ENCODE peak calls at places on chromosomes 1 and 21, in eight cellular contexts. W is iPS DF 6.9; B is cardiac fibroblast; M is mammary epithelial cell; H is germinal center; Q is stimulated activated CD4-positive, alpha-beta T cell treated with anti-CD3 and anti-CD28 coated beads, Interleukin-1b, Interleukin-23, amount 100 ng/mL, for 24 hours; G is aorta; X is NCI-H1105. F is an unnamed sample.
A peak's percentile ranks its signal among the peaks of the same experiment; 100 is the strongest.

GRCh38 chr1:235019456-235019855 is 109.2 kb downstream of the TOMM20 start:
- DNase-seq in W (no peak), B (no peak), M (peak; percentile 68), H (no peak), Q (no peak), G (no peak), X (no peak), F (no peak)

GRCh38 chr1:246632584-246633168 is 66.4 kb downstream of the CNST start:
- DNase-seq in W (no peak), B (peak; percentile 76), M (peak; percentile 19), H (no peak), Q (no peak), G (no peak), X (no peak), F (no peak)

GRCh38 chr1:88680446-88680845 is 3.6 kb upstream of the PKN2 start:
- DNase-seq in W (no peak), B (no peak), M (no peak), H (no peak), Q (no peak), G (no peak), X (no peak), F (no peak)

GRCh38 chr1:220157738-220158137 is 63.8 kb downstream of the IARS2 start:
- DNase-seq in W (no peak), B (no peak), M (no peak), H (no peak), Q (no peak), G (no peak), X (no peak), F (no peak)

GRCh38 chr1:64955093-64956066 is 11.0 kb downstream of the JAK1 start:
- DNase-seq in W (no peak), B (no peak), M (no peak), H (no peak), Q (no peak), G (no peak), X (no peak), F (no peak)

GRCh38 chr21:45333583-45334121 is 46.0 kb upstream of the POFUT2 start:
- DNase-seq in W (no peak), B (no peak), M (peak; percentile 37), H (no peak), Q (no peak), G (peak; percentile 61), X (no peak), F (no peak)

GRCh38 chr21:29741761-29742160 is 198.0 kb downstream of the GRIK1 start:
- DNase-seq in W (no peak), B (no peak), M (no peak), H (no peak), Q (no peak), G (no peak), X (no peak), F (no peak)

GRCh38 chr1:229893762-229894444 is 173.1 kb upstream of the GALNT2 start:
- DNase-seq in W (no peak), B (no peak), M (peak; percentile 94), H (no peak), Q (no peak), G (no peak), X (no peak), F (no peak)

GRCh38 chr1:7639435-7640131 is 131.5 kb upstream of the VAMP3 start:
- DNase-seq in W (no peak), B (no peak), M (no peak), H (no peak), Q (no peak), G (no peak), X (no peak), F (no peak)

GRCh38 chr1:175132456-175132855 is 60.1 kb downstream of the KIAA0040 start:
- DNase-seq in W (no peak), B (peak; percentile 45), M (no peak), H (no peak), Q (no peak), G (no peak), X (no peak), F (no peak)

GRCh38 chr1:192545781-192546521 is 29.6 kb upstream of the RGS1 start:
- DNase-seq in W (no peak), B (no peak), M (no peak), H (peak; percentile 39), Q (no peak), G (no peak), X (no peak), F (no peak)

GRCh38 chr1:154446292-154446691 is 41.1 kb downstream of the IL6R start:
- DNase-seq in W (no peak), B (peak; percentile 78), M (no peak), H (no peak), Q (no peak), G (no peak), X (no peak), F (no peak)

GRCh38 chr1:43693371-43693770 is 14.0 kb upstream of the ST3GAL3 start:
- DNase-seq in W (no peak), B (no peak), M (no peak), H (no peak), Q (no peak), G (no peak), X (no peak), F (no peak)

GRCh38 chr21:43734131-43734634 is 15.3 kb downstream of the PDXK start:
- DNase-seq in W (no peak), B (no peak), M (no peak), H (no peak), Q (no peak), G (peak; percentile 77), X (no peak), F (no peak)

GRCh38 chr1:24311731-24312130 is 7.4 kb upstream of the GRHL3 start:
- DNase-seq in W (no peak), B (no peak), M (no peak), H (no peak), Q (no peak), G (no peak), X (no peak), F (no peak)

GRCh38 chr21:37915516-37915915 is 741 bp downstream of the KCNJ6 start:
- DNase-seq in W (no peak), B (no peak), M (peak; percentile 8), H (no peak), Q (no peak), G (no peak), X (peak; percentile 63), F (no peak)

F was measured in D721Med.